ENCODE peak calls at places on chromosome 3, in seven cellular contexts. D is H1, M is IMR-90, Z is neuronal stem cell, Y is trophoblast cell, V is mesenchymal stem cell, O is mesendoderm. K is an unnamed sample.

GRCh38 chr3:69890094-69890493 is 109.4 kb upstream of the SAMMSON start:
- DNase-seq in D (no peak), M (peak; percentile 61), Z (no peak), Y (no peak), V (peak; percentile 25), O (no peak), K (no peak)

GRCh38 chr3:142028174-142028833 is 121.0 kb downstream of the TFDP2 start:
- DNase-seq in D (no peak), M (peak; percentile 90), Z (peak; percentile 65), Y (peak; percentile 86), V (peak; percentile 89), O (peak; percentile 93), K (no peak)

GRCh38 chr3:63523100-63523499 is 129.4 kb upstream of the SNTN start:
- DNase-seq in D (no peak), M (no peak), Z (peak; percentile 5), Y (no peak), V (no peak), O (peak; percentile 66), K (peak; percentile 54)

GRCh38 chr3:167304077-167304476 is 76.0 kb downstream of the ZBBX start:
- DNase-seq in D (no peak), M (no peak), Z (no peak), Y (peak; percentile 56), V (peak; percentile 26), O (peak; percentile 17), K (no peak)

GRCh38 chr3:195921334-195921771 is 13.0 kb upstream of the TNK2 start:
- DNase-seq in D (no peak), M (no peak), Z (no peak), Y (peak; percentile 51), V (no peak), O (no peak), K (peak; percentile 38)

GRCh38 chr3:170909129-170909903 is 879 bp upstream of the EIF5A2 start:
- DNase-seq in D (no peak), M (peak; percentile 97), Z (no peak), Y (peak; percentile 95), V (peak; percentile 79), O (no peak), K (no peak)

GRCh38 chr3:147269907-147270306 is 136.4 kb downstream of the ZIC4 start:
- DNase-seq in D (no peak), M (no peak), Z (no peak), Y (no peak), V (no peak), O (peak; percentile 2), K (no peak)

GRCh38 chr3:120495809-120496208 is 45.0 kb upstream of the FSTL1 start:
- DNase-seq in D (no peak), M (no peak), Z (no peak), Y (no peak), V (no peak), O (no peak), K (no peak)

GRCh38 chr3:20657566-20657965 is 471.6 kb upstream of the SGO1 start:
- DNase-seq in D (no peak), M (no peak), Z (no peak), Y (no peak), V (no peak), O (no peak), K (no peak)

GRCh38 chr3:113241292-113242033 is 30.1 kb downstream of the BOC start:
- DNase-seq in D (no peak), M (peak; percentile 22), Z (peak; percentile 79), Y (no peak), V (peak; percentile 38), O (peak; percentile 96), K (peak; percentile 86)

GRCh38 chr3:113890256-113890900 is 51.8 kb downstream of the GRAMD1C start:
- DNase-seq in D (peak; percentile 49), M (no peak), Z (no peak), Y (peak; percentile 28), V (no peak), O (peak; percentile 28), K (peak; percentile 64)

GRCh38 chr3:153052096-153052460 is 109.9 kb upstream of the RAP2B start:
- DNase-seq in D (no peak), M (peak; percentile 95), Z (no peak), Y (peak; percentile 87), V (peak; percentile 98), O (no peak), K (no peak)

GRCh38 chr3:182683335-182684257 is 109.7 kb upstream of the ATP11B start:
- DNase-seq in D (peak; percentile 80), M (peak; percentile 68), Z (peak; percentile 73), Y (peak; percentile 93), V (peak; percentile 75), O (peak; percentile 79), K (peak; percentile 73)

GRCh38 chr3:192850501-192850981 is 67.1 kb downstream of the MB21D2 start:
- DNase-seq in D (no peak), M (peak; percentile 86), Z (no peak), Y (peak; percentile 59), V (peak; percentile 86), O (no peak), K (no peak)

GRCh38 chr3:71258116-71258515 is 325.4 kb downstream of the FOXP1 start:
- DNase-seq in D (no peak), M (peak; percentile 78), Z (no peak), Y (no peak), V (peak; percentile 26), O (no peak), K (no peak)

GRCh38 chr3:113628788-113629187 is 67.7 kb downstream of the USF3 start:
- DNase-seq in D (no peak), M (no peak), Z (no peak), Y (no peak), V (no peak), O (no peak), K (no peak)

GRCh38 chr3:77096966-77097890 is 57.3 kb downstream of the ROBO2 start:
- DNase-seq in D (no peak), M (peak; percentile 46), Z (no peak), Y (no peak), V (no peak), O (no peak), K (no peak)

GRCh38 chr3:161475905-161476304 is 20.7 kb upstream of the OTOL1 start:
- DNase-seq in D (no peak), M (peak; percentile 18), Z (no peak), Y (peak; percentile 12), V (peak; percentile 22), O (no peak), K (no peak)

GRCh38 chr3:169526246-169526645 is 137.3 kb downstream of the MECOM start:
- DNase-seq in D (no peak), M (peak; percentile 1), Z (no peak), Y (no peak), V (peak; percentile 9), O (no peak), K (no peak)

GRCh38 chr3:169528289-169528688 is 135.2 kb downstream of the MECOM start:
- DNase-seq in D (no peak), M (peak; percentile 42), Z (no peak), Y (no peak), V (no peak), O (no peak), K (no peak)

GRCh38 chr3:169524131-169524530 is 139.4 kb downstream of the MECOM start:
- DNase-seq in D (no peak), M (no peak), Z (no peak), Y (no peak), V (no peak), O (no peak), K (no peak)

GRCh38 chr3:169527539-169527938 is 136.0 kb downstream of the MECOM start:
- DNase-seq in D (no peak), M (no peak), Z (no peak), Y (no peak), V (no peak), O (no peak), K (no peak)

DNA sequence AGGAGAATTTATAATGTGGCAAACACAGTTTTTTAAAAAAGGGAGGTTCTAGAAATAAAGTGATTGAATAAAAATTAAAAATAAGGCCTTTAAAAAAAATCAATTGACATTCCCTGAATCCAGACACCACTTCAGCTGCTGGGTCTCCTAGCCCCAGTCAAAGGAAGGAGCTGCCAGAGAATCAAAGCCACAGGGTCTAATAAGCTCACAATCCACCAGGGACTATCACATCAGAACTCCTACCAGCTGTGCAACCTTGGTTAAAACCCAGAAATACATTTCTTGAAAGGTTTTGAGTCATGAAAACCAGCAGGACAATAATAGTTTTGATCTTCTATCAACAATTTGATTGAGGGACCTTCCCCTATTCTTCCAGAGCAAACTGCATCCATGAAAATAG is 134.5 kb downstream of the MECOM start:
- DNase-seq in D (no peak), M (no peak), Z (no peak), Y (no peak), V (no peak), O (no peak), K (no peak)
- H2AK5ac ChIP-seq in D (no peak overlapping the region), M (no peak overlapping the region), Z (no peak overlapping the region), Y (no peak overlapping the region), V (no peak overlapping the region), O (no peak overlapping the region), K (no peak overlapping the region)

DNA sequence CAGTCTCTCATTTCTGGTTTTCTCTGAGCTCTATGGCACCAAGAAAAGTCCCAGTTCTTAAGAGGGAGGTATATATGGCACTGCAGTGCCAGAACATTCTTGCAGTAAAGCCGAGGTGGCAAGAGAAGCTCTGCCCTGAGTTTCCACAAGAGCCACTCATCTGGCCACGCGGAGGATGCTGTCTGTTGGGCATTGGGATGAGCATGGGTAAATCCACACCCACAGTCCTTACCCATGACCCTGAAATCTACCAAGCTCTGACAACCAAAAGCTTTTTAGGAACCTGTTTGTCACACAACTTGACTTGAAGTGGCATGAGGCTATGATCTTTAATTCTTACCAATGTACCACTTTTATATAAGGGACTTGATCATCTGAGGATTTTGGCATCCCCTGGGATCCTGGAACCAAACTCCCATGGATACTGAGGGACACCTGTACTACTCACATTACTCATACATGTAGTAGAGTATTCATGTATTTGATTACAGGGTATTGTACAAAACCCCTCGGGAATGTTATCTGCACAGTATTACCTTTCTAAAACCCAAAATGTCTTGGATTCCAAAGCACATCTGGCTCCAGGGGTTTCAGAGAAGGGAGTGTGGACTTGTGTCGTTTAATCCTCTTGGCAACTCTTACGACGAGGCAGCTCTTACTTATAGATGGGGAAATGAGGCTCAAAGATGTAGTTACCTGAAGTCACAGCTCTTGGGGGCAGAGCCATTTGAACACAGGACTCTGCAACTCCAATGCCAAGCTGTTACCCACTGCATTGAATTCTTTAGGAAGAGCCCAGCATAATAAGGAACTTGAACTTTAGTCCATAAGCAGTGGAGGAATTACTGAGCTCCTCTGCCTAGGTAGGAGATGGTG is 8.8 kb downstream of the RPL32 start:
- DNase-seq in D (no peak), M (no peak), Z (no peak), Y (no peak), V (no peak), O (no peak), K (no peak)
- H3K27ac ChIP-seq in D (no peak overlapping the region), M (no peak overlapping the region), Z (no peak overlapping the region), Y (no peak overlapping the region), V (no peak overlapping the region), O (no peak overlapping the region), K (no peak overlapping the region)

GRCh38 chr3:180764481-180764880 is 85.2 kb upstream of the CCDC39 start:
- DNase-seq in D (no peak), M (no peak), Z (no peak), Y (no peak), V (no peak), O (no peak), K (no peak)
- H3K18ac ChIP-seq in D (no peak overlapping the region), M (no peak overlapping the region), Z (no peak overlapping the region), Y (no peak overlapping the region), V (no peak overlapping the region), O (no peak overlapping the region), K (no peak overlapping the region)

DNA sequence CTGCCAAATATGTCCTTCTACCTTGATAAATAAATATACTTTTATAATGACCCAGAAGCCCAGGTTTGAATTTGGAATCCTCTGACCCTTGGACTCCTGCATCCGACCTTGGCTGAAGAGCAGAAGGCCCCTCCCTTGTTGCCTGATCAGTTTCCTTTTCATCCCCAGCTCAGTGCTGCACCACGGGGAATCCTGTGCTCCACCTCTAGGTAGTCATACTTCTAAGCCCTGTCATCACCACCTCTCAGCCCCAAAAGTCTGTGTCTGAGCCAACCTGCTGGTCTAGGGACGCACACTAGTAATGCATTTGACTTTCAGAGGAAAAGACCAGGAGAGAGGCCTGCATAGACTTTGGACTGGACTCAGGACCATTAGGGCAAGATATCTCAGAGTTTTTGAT is 310.6 kb downstream of the NLGN1 start:
- DNase-seq in D (no peak), M (no peak), Z (no peak), Y (peak; percentile 13), V (no peak), O (peak; percentile 36), K (peak; percentile 30)
- H2AK5ac ChIP-seq in D (no peak overlapping the region), M (no peak overlapping the region), Z (no peak overlapping the region), Y (no peak overlapping the region), V (no peak overlapping the region), O (no peak overlapping the region), K (no peak overlapping the region)